ENCODE peak calls at places on chromosomes 4 and X, in ten cellular contexts. Y, Z, U, Q, G, N, O, X, C and E are unnamed samples.

GRCh38 chrX:75131973-75132627 is 24.0 kb downstream of the ABCB7 start:
- DNase-seq in G (no peak), U (no peak), Y (no peak), Q (no peak), N (no peak), Z (peak; percentile 26), X (no peak), O (peak; percentile 31), C (no peak), E (no peak)

GRCh38 chr4:183254162-183254561 is 65.9 kb downstream of the CLDN22 start:
- DNase-seq in Q (no peak), Y (no peak), O (no peak), N (no peak), G (no peak), X (no peak), Z (no peak), C (no peak), U (no peak), E (no peak)

GRCh38 chrX:46572295-46572936 is 1.1 kb upstream of the CHST7 start:
- DNase-seq in U (no peak), C (no peak), N (no peak), G (no peak), Q (no peak), Y (no peak), O (no peak), Z (no peak), X (no peak), E (no peak)

GRCh38 chr4:97150966-97151365 is 992.3 kb downstream of the STPG2 start:
- DNase-seq in X (no peak), O (no peak), U (no peak), C (no peak), G (no peak), Z (no peak), Q (no peak), Y (no peak), N (no peak), E (no peak)

GRCh38 chr4:131509521-131509920 is 1639.6 kb upstream of the PCDH10 start:
- DNase-seq in N (peak; percentile 65), X (no peak), O (no peak), U (no peak), Y (no peak), C (no peak), G (no peak), Z (no peak), Q (no peak), E (no peak)

GRCh38 chrX:7574325-7574724 is 268.6 kb upstream of the VCX start:
- DNase-seq in Y (no peak), C (peak; percentile 1), N (no peak), G (no peak), O (no peak), X (peak; percentile 0), U (no peak), Z (no peak), Q (no peak), E (no peak)

GRCh38 chrX:108267561-108267960 is 170.7 kb downstream of the COL4A6 start:
- DNase-seq in Z (no peak), Y (no peak), C (no peak), N (no peak), G (no peak), U (no peak), X (no peak), Q (no peak), O (no peak), E (no peak)

GRCh38 chrX:74535211-74535621 is 79.2 kb downstream of the RLIM start:
- DNase-seq in U (no peak), N (peak; percentile 66), Y (peak; percentile 22), X (peak; percentile 61), G (no peak), C (peak; percentile 43), O (no peak), Q (peak; percentile 47), Z (peak; percentile 51), E (peak; percentile 70)

GRCh38 chr4:6116696-6117285 is 83.6 kb downstream of the JAKMIP1 start:
- DNase-seq in Y (no peak), G (no peak), U (no peak), N (no peak), C (no peak), O (no peak), Z (no peak), X (no peak), Q (no peak), E (no peak)

GRCh38 chr4:119138046-119138445 is 2.4 kb downstream of the MYOZ2 start:
- DNase-seq in O (no peak), U (no peak), Z (no peak), N (no peak), C (peak; percentile 66), Q (peak; percentile 42), X (no peak), Y (peak; percentile 42), G (no peak), E (peak; percentile 24)

GRCh38 chr4:65747386-65747785 is 77.1 kb upstream of the EPHA5 start:
- DNase-seq in C (no peak), G (no peak), U (no peak), Y (no peak), Z (no peak), Q (no peak), N (no peak), O (no peak), X (no peak), E (no peak)

GRCh38 chrX:46722742-46723568 is 36.0 kb downstream of the SLC9A7 start:
- DNase-seq in Z (no peak), Q (no peak), C (peak; percentile 20), O (no peak), G (no peak), X (peak; percentile 13), Y (no peak), N (no peak), U (no peak), E (peak; percentile 24)

GRCh38 chr4:119242417-119242816 is 29.9 kb downstream of the USP53 start:
- DNase-seq in C (no peak), X (no peak), N (no peak), Z (no peak), Q (no peak), O (no peak), U (no peak), Y (no peak), G (no peak), E (no peak)